ENCODE peak calls at places on chromosomes 12 and 14, in six cellular contexts. X, J, P, L, G and H are unnamed samples.

GRCh38 chr12:43964966-43965365 is 129.1 kb downstream of the TMEM117 start:
- DNase-seq in X (no peak), J (no peak), P (peak; percentile 41), L (no peak), G (no peak), H (no peak)

GRCh38 chr12:58291106-58291505 is 349.7 kb downstream of the ATP23 start:
- DNase-seq in X (no peak), J (no peak), P (peak; percentile 34), L (no peak), G (no peak), H (no peak)

GRCh38 chr12:2457215-2458112 is 337.3 kb upstream of the FKBP4 start:
- DNase-seq in X (no peak), J (no peak), P (no peak), L (no peak), G (peak; percentile 50), H (no peak)

GRCh38 chr14:53652068-53652467 is 304.6 kb downstream of the BMP4 start:
- DNase-seq in X (no peak), J (no peak), P (no peak), L (no peak), G (no peak), H (no peak)

GRCh38 chr14:91293281-91293680 is 48.8 kb upstream of the GPR68 start:
- DNase-seq in X (no peak), J (no peak), P (no peak), L (no peak), G (no peak), H (peak; percentile 22)

GRCh38 chr12:113500662-113501435 is 29.2 kb upstream of the LHX5 start:
- DNase-seq in X (no peak), J (no peak), P (no peak), L (no peak), G (no peak), H (no peak)

GRCh38 chr12:78929075-78929418 is 64.5 kb downstream of the SYT1 start:
- DNase-seq in X (no peak), J (no peak), P (no peak), L (no peak), G (no peak), H (no peak)

GRCh38 chr12:23204933-23205778 is 580.2 kb downstream of the ETNK1 start:
- DNase-seq in X (peak; percentile 18), J (peak; percentile 65), P (peak; percentile 54), L (peak; percentile 27), G (peak; percentile 68), H (peak; percentile 79)

GRCh38 chr14:90140298-90140955 is 78.6 kb downstream of the KCNK13 start:
- DNase-seq in X (no peak), J (peak; percentile 62), P (no peak), L (no peak), G (no peak), H (peak; percentile 71)

GRCh38 chr12:59698599-59698998 is 102.8 kb downstream of the SLC16A7 start:
- DNase-seq in X (no peak), J (no peak), P (no peak), L (no peak), G (no peak), H (peak; percentile 38)

GRCh38 chr12:120628919-120629318 is 11.5 kb upstream of the CABP1 start:
- DNase-seq in X (peak; percentile 28), J (no peak), P (peak; percentile 29), L (no peak), G (no peak), H (no peak)

GRCh38 chr12:107730942-107731341 is 30.0 kb downstream of the PRDM4 start:
- DNase-seq in X (no peak), J (no peak), P (no peak), L (no peak), G (no peak), H (no peak)

GRCh38 chr12:15534322-15534721 is 212.0 kb downstream of the PTPRO start:
- DNase-seq in X (no peak), J (no peak), P (no peak), L (peak; percentile 34), G (no peak), H (peak; percentile 65)

GRCh38 chr12:95191060-95191696 is 26.1 kb downstream of the FGD6 start:
- DNase-seq in X (no peak), J (peak; percentile 62), P (peak; percentile 52), L (no peak), G (no peak), H (no peak)

GRCh38 chr12:115160290-115161108 is 476.5 kb upstream of the TBX3 start:
- DNase-seq in X (no peak), J (no peak), P (no peak), L (no peak), G (no peak), H (no peak)

GRCh38 chr12:114186241-114187002 is 219.5 kb downstream of the TBX5 start:
- DNase-seq in X (no peak), J (no peak), P (no peak), L (no peak), G (no peak), H (no peak)

GRCh38 chr14:55927059-55927458 is 191.2 kb upstream of the PELI2 start:
- DNase-seq in X (no peak), J (no peak), P (no peak), L (no peak), G (no peak), H (no peak)

GRCh38 chr14:64758711-64759554 is 54.7 kb downstream of the PLEKHG3 start:
- DNase-seq in X (peak; percentile 71), J (peak; percentile 59), P (peak; percentile 72), L (no peak), G (no peak), H (no peak)

GRCh38 chr14:71060795-71061455 is 153.7 kb downstream of the PCNX1 start:
- DNase-seq in X (no peak), J (no peak), P (no peak), L (no peak), G (no peak), H (no peak)

GRCh38 chr14:95585971-95586620 is 51.2 kb downstream of the GLRX5 start:
- DNase-seq in X (no peak), J (no peak), P (no peak), L (no peak), G (no peak), H (no peak)

GRCh38 chr12:116771651-116772050 is 33.5 kb downstream of the RNFT2 start:
- DNase-seq in X (no peak), J (peak; percentile 66), P (no peak), L (no peak), G (no peak), H (no peak)

GRCh38 chr12:14314801-14315200 is 50.7 kb upstream of the ATF7IP start:
- DNase-seq in X (no peak), J (no peak), P (no peak), L (peak; percentile 23), G (no peak), H (peak; percentile 74)

GRCh38 chr12:130044991-130045621 is 117.2 kb upstream of the FZD10 start:
- DNase-seq in X (no peak), J (no peak), P (peak; percentile 75), L (no peak), G (no peak), H (peak; percentile 11)

GRCh38 chr12:105218434-105218833 is 17.5 kb downstream of the APPL2 start:
- DNase-seq in X (no peak), J (no peak), P (no peak), L (no peak), G (no peak), H (no peak)

GRCh38 chr12:108681317-108681716 is 47.6 kb upstream of the SELPLG start:
- DNase-seq in X (no peak), J (no peak), P (no peak), L (no peak), G (no peak), H (no peak)

GRCh38 chr12:25155031-25155576 is 39.9 kb downstream of the DNAI7 start:
- DNase-seq in X (peak; percentile 36), J (peak; percentile 43), P (peak; percentile 16), L (peak; percentile 57), G (peak; percentile 8), H (peak; percentile 65)

GRCh38 chr12:56219840-56220239 is 1.9 kb downstream of the RNF41 start:
- DNase-seq in X (no peak), J (no peak), P (no peak), L (no peak), G (no peak), H (no peak)

GRCh38 chr14:77708749-77709148 is 846 bp downstream of the SLIRP start:
- DNase-seq in X (no peak), J (no peak), P (no peak), L (no peak), G (no peak), H (no peak)

GRCh38 chr14:31745741-31746140 is 184.5 kb downstream of the NUBPL start:
- DNase-seq in X (no peak), J (no peak), P (peak; percentile 42), L (no peak), G (no peak), H (peak; percentile 2)
- TF ChIP-seq CTCF in X (no peak), J (no peak), P (peak; percentile 22), L (no peak), G (no peak), H (no peak)

GRCh38 chr12:53365245-53365904 is 14.6 kb upstream of the SP1 start:
- DNase-seq in X (no peak), J (no peak), P (no peak), L (no peak), G (peak; percentile 54), H (peak; percentile 76)
- TF ChIP-seq MYC in X (no peak), J (no peak), P (no peak), L (no peak), G (peak; percentile 39), H (no peak)

GRCh38 chr12:132967736-132968135 is 11.6 kb upstream of the ZNF605 start:
- DNase-seq in X (no peak), J (no peak), P (no peak), L (no peak), G (no peak), H (no peak)
- H3K4me3 ChIP-seq in X (no peak overlapping the region), J (no peak overlapping the region), P (no peak overlapping the region), L (no peak overlapping the region), G (no peak overlapping the region), H (no peak overlapping the region)

GRCh38 chr12:63782466-63782865 is 2.8 kb downstream of the RXYLT1 start:
- DNase-seq in X (no peak), J (no peak), P (no peak), L (no peak), G (no peak), H (no peak)

GRCh38 chr12:63779498-63780481 is at the start of gene RXYLT1:
- DNase-seq in X (peak; percentile 74), J (peak; percentile 82), P (peak; percentile 48), L (peak; percentile 32), G (peak; percentile 96), H (peak; percentile 87)
- TF ChIP-seq CTCF in X (no peak), J (no peak), P (no peak), L (no peak), G (no peak), H (no peak)

DNA sequence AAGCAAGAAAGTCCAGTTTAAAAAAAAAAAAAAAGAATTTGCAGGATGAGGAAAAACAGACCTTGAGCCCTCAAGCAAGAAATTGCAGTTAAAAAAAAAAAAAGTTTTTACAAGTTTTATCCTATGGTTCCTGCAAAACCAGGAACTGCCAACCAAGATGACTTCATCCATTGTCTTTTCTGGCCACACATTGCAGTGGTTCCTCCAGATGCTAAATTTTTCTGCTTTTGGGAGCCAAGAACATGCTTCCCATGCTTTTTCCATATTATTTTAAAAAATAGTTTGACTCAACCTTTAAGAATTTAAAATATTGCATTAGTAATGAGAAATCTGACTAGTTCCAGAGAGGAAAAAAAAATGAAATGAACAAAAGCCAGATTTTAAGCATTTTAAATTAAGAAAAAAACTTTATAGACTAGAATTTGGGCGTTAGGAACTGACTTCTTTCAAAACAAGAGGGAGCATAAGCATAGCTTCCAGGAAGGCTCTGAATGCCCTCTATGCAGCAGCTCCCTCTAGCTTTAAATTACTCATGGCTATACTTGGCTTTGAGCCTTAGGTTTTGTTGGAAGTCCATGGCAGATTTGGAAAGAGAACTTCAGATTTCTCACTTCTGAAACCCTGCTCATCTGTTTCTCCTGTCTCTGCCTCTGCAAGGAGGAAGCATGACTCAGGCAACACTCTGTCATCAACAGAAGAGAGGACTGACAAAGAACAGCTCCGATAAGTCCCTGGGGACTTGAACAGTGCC is 124.5 kb downstream of the GPR65 start:
- DNase-seq in X (no peak), J (peak; percentile 11), P (no peak), L (no peak), G (no peak), H (peak; percentile 77)
- TF ChIP-seq MYC in X (no peak), J (no peak), P (no peak), L (no peak), G (no peak), H (no peak)